ENCODE peak calls at places on chromosomes 4 and X, in ten cellular contexts. One of them, this sample, is unnamed.
A peak's percentile ranks its signal among the peaks of the same experiment; 100 is the strongest.

GRCh38 chr4:3041192-3042142 is 32.9 kb downstream of the HTT-AS start:
- DNase-seq in activated gamma-delta T cell treated with anti-CD3 and anti-CD28 coated beads, Interleukin-2, amount 50 U/mL, for 16 hours: peak; percentile 6
- DNase-seq in esophagus squamous epithelium: no peak
- DNase-seq in activated CD4-positive, CD25-positive, alpha-beta regulatory T cell treated with anti-CD3 and anti-CD28 coated beads, Interleukin-2, amount 50 U/mL, for 16 hours: no peak
- DNase-seq in T follicular helper cell: no peak
- DNase-seq in MCF 10A: no peak
- DNase-seq in amniotic stem cell: no peak
- DNase-seq in AG09319: no peak
- DNase-seq in D341Med: no peak
- DNase-seq in islet precursor cell: peak; percentile 79
- DNase-seq in this sample: no peak

GRCh38 chrX:13761606-13762005 is 27.1 kb downstream of the OFD1 start:
- DNase-seq in activated CD4-positive, CD25-positive, alpha-beta regulatory T cell treated with anti-CD3 and anti-CD28 coated beads, Interleukin-2, amount 50 U/mL, for 16 hours: no peak
- DNase-seq in esophagus squamous epithelium: no peak
- DNase-seq in activated gamma-delta T cell treated with anti-CD3 and anti-CD28 coated beads, Interleukin-2, amount 50 U/mL, for 16 hours: no peak
- DNase-seq in D341Med: no peak
- DNase-seq in T follicular helper cell: no peak
- DNase-seq in AG09319: peak; percentile 5
- DNase-seq in amniotic stem cell: no peak
- DNase-seq in MCF 10A: no peak
- DNase-seq in islet precursor cell: no peak
- DNase-seq in this sample: peak; percentile 4

GRCh38 chrX:150503898-150504219 is 64.6 kb upstream of the MTM1 start:
- DNase-seq in activated CD4-positive, CD25-positive, alpha-beta regulatory T cell treated with anti-CD3 and anti-CD28 coated beads, Interleukin-2, amount 50 U/mL, for 16 hours: no peak
- DNase-seq in esophagus squamous epithelium: no peak
- DNase-seq in MCF 10A: peak; percentile 44
- DNase-seq in D341Med: no peak
- DNase-seq in T follicular helper cell: no peak
- DNase-seq in islet precursor cell: no peak
- DNase-seq in activated gamma-delta T cell treated with anti-CD3 and anti-CD28 coated beads, Interleukin-2, amount 50 U/mL, for 16 hours: no peak
- DNase-seq in amniotic stem cell: no peak
- DNase-seq in AG09319: no peak
- DNase-seq in this sample: no peak

GRCh38 chr4:54473077-54473545 is 184.6 kb upstream of the KIT start:
- DNase-seq in amniotic stem cell: no peak
- DNase-seq in esophagus squamous epithelium: no peak
- DNase-seq in activated CD4-positive, CD25-positive, alpha-beta regulatory T cell treated with anti-CD3 and anti-CD28 coated beads, Interleukin-2, amount 50 U/mL, for 16 hours: no peak
- DNase-seq in MCF 10A: peak; percentile 27
- DNase-seq in AG09319: peak; percentile 51
- DNase-seq in T follicular helper cell: no peak
- DNase-seq in D341Med: no peak
- DNase-seq in islet precursor cell: no peak
- DNase-seq in activated gamma-delta T cell treated with anti-CD3 and anti-CD28 coated beads, Interleukin-2, amount 50 U/mL, for 16 hours: no peak
- DNase-seq in this sample: no peak

GRCh38 chr4:7223566-7223965 is 31.2 kb downstream of the SORCS2 start:
- DNase-seq in AG09319: no peak
- DNase-seq in activated gamma-delta T cell treated with anti-CD3 and anti-CD28 coated beads, Interleukin-2, amount 50 U/mL, for 16 hours: no peak
- DNase-seq in T follicular helper cell: no peak
- DNase-seq in amniotic stem cell: no peak
- DNase-seq in D341Med: no peak
- DNase-seq in esophagus squamous epithelium: no peak
- DNase-seq in MCF 10A: no peak
- DNase-seq in islet precursor cell: no peak
- DNase-seq in activated CD4-positive, CD25-positive, alpha-beta regulatory T cell treated with anti-CD3 and anti-CD28 coated beads, Interleukin-2, amount 50 U/mL, for 16 hours: no peak
- DNase-seq in this sample: no peak

GRCh38 chr4:118770741-118771187 is 65.2 kb downstream of the SEC24D start:
- DNase-seq in activated CD4-positive, CD25-positive, alpha-beta regulatory T cell treated with anti-CD3 and anti-CD28 coated beads, Interleukin-2, amount 50 U/mL, for 16 hours: no peak
- DNase-seq in T follicular helper cell: no peak
- DNase-seq in AG09319: no peak
- DNase-seq in activated gamma-delta T cell treated with anti-CD3 and anti-CD28 coated beads, Interleukin-2, amount 50 U/mL, for 16 hours: no peak
- DNase-seq in D341Med: no peak
- DNase-seq in amniotic stem cell: no peak
- DNase-seq in esophagus squamous epithelium: no peak
- DNase-seq in islet precursor cell: no peak
- DNase-seq in MCF 10A: no peak
- DNase-seq in this sample: no peak

GRCh38 chrX:54246866-54247265 is 63.8 kb upstream of the FAM120C start:
- DNase-seq in activated CD4-positive, CD25-positive, alpha-beta regulatory T cell treated with anti-CD3 and anti-CD28 coated beads, Interleukin-2, amount 50 U/mL, for 16 hours: no peak
- DNase-seq in islet precursor cell: no peak
- DNase-seq in MCF 10A: no peak
- DNase-seq in AG09319: no peak
- DNase-seq in activated gamma-delta T cell treated with anti-CD3 and anti-CD28 coated beads, Interleukin-2, amount 50 U/mL, for 16 hours: no peak
- DNase-seq in esophagus squamous epithelium: no peak
- DNase-seq in T follicular helper cell: no peak
- DNase-seq in D341Med: no peak
- DNase-seq in amniotic stem cell: no peak
- DNase-seq in this sample: no peak

GRCh38 chr4:174461438-174462106 is 60.7 kb downstream of the HPGD start:
- DNase-seq in MCF 10A: peak; percentile 26
- DNase-seq in activated gamma-delta T cell treated with anti-CD3 and anti-CD28 coated beads, Interleukin-2, amount 50 U/mL, for 16 hours: no peak
- DNase-seq in esophagus squamous epithelium: no peak
- DNase-seq in islet precursor cell: no peak
- DNase-seq in T follicular helper cell: no peak
- DNase-seq in activated CD4-positive, CD25-positive, alpha-beta regulatory T cell treated with anti-CD3 and anti-CD28 coated beads, Interleukin-2, amount 50 U/mL, for 16 hours: no peak
- DNase-seq in D341Med: no peak
- DNase-seq in AG09319: no peak
- DNase-seq in amniotic stem cell: no peak
- DNase-seq in this sample: no peak

GRCh38 chr4:169807934-169808333 is 50.2 kb upstream of the HPF1 start:
- DNase-seq in MCF 10A: no peak
- DNase-seq in AG09319: no peak
- DNase-seq in amniotic stem cell: no peak
- DNase-seq in T follicular helper cell: no peak
- DNase-seq in activated CD4-positive, CD25-positive, alpha-beta regulatory T cell treated with anti-CD3 and anti-CD28 coated beads, Interleukin-2, amount 50 U/mL, for 16 hours: no peak
- DNase-seq in islet precursor cell: no peak
- DNase-seq in activated gamma-delta T cell treated with anti-CD3 and anti-CD28 coated beads, Interleukin-2, amount 50 U/mL, for 16 hours: no peak
- DNase-seq in esophagus squamous epithelium: no peak
- DNase-seq in D341Med: no peak
- DNase-seq in this sample: no peak

GRCh38 chr4:6471303-6472007 is 959 bp downstream of the PPP2R2C start:
- DNase-seq in amniotic stem cell: no peak
- DNase-seq in activated CD4-positive, CD25-positive, alpha-beta regulatory T cell treated with anti-CD3 and anti-CD28 coated beads, Interleukin-2, amount 50 U/mL, for 16 hours: no peak
- DNase-seq in islet precursor cell: peak; percentile 48
- DNase-seq in activated gamma-delta T cell treated with anti-CD3 and anti-CD28 coated beads, Interleukin-2, amount 50 U/mL, for 16 hours: no peak
- DNase-seq in T follicular helper cell: no peak
- DNase-seq in MCF 10A: no peak
- DNase-seq in AG09319: no peak
- DNase-seq in D341Med: peak; percentile 49
- DNase-seq in esophagus squamous epithelium: no peak
- DNase-seq in this sample: no peak

GRCh38 chrX:15269618-15270521 is at the start of gene ASB9:
- DNase-seq in AG09319: no peak
- DNase-seq in D341Med: no peak
- DNase-seq in MCF 10A: peak; percentile 96
- DNase-seq in amniotic stem cell: peak; percentile 7
- DNase-seq in esophagus squamous epithelium: no peak
- DNase-seq in islet precursor cell: peak; percentile 84
- DNase-seq in T follicular helper cell: no peak
- DNase-seq in activated CD4-positive, CD25-positive, alpha-beta regulatory T cell treated with anti-CD3 and anti-CD28 coated beads, Interleukin-2, amount 50 U/mL, for 16 hours: no peak
- DNase-seq in activated gamma-delta T cell treated with anti-CD3 and anti-CD28 coated beads, Interleukin-2, amount 50 U/mL, for 16 hours: no peak
- DNase-seq in this sample: no peak

GRCh38 chrX:24619647-24620046 is 27.5 kb downstream of the PCYT1B start:
- DNase-seq in esophagus squamous epithelium: no peak
- DNase-seq in islet precursor cell: peak; percentile 65
- DNase-seq in activated gamma-delta T cell treated with anti-CD3 and anti-CD28 coated beads, Interleukin-2, amount 50 U/mL, for 16 hours: no peak
- DNase-seq in MCF 10A: peak; percentile 60
- DNase-seq in activated CD4-positive, CD25-positive, alpha-beta regulatory T cell treated with anti-CD3 and anti-CD28 coated beads, Interleukin-2, amount 50 U/mL, for 16 hours: no peak
- DNase-seq in D341Med: peak; percentile 21
- DNase-seq in AG09319: no peak
- DNase-seq in amniotic stem cell: no peak
- DNase-seq in T follicular helper cell: no peak
- DNase-seq in this sample: no peak

GRCh38 chr4:188423039-188423438 is 283.8 kb downstream of the TRIML1 start:
- DNase-seq in activated CD4-positive, CD25-positive, alpha-beta regulatory T cell treated with anti-CD3 and anti-CD28 coated beads, Interleukin-2, amount 50 U/mL, for 16 hours: no peak
- DNase-seq in AG09319: no peak
- DNase-seq in MCF 10A: peak; percentile 22
- DNase-seq in T follicular helper cell: no peak
- DNase-seq in esophagus squamous epithelium: no peak
- DNase-seq in D341Med: no peak
- DNase-seq in islet precursor cell: no peak
- DNase-seq in activated gamma-delta T cell treated with anti-CD3 and anti-CD28 coated beads, Interleukin-2, amount 50 U/mL, for 16 hours: no peak
- DNase-seq in amniotic stem cell: no peak
- DNase-seq in this sample: no peak

GRCh38 chrX:139949703-139950102 is 15.6 kb downstream of the CXorf66 start:
- DNase-seq in esophagus squamous epithelium: no peak
- DNase-seq in islet precursor cell: no peak
- DNase-seq in activated CD4-positive, CD25-positive, alpha-beta regulatory T cell treated with anti-CD3 and anti-CD28 coated beads, Interleukin-2, amount 50 U/mL, for 16 hours: no peak
- DNase-seq in activated gamma-delta T cell treated with anti-CD3 and anti-CD28 coated beads, Interleukin-2, amount 50 U/mL, for 16 hours: no peak
- DNase-seq in amniotic stem cell: no peak
- DNase-seq in D341Med: no peak
- DNase-seq in MCF 10A: no peak
- DNase-seq in AG09319: no peak
- DNase-seq in T follicular helper cell: no peak
- DNase-seq in this sample: no peak

GRCh38 chrX:65690057-65690855 is 22.8 kb downstream of the MSN start:
- DNase-seq in amniotic stem cell: no peak
- DNase-seq in T follicular helper cell: no peak
- DNase-seq in activated CD4-positive, CD25-positive, alpha-beta regulatory T cell treated with anti-CD3 and anti-CD28 coated beads, Interleukin-2, amount 50 U/mL, for 16 hours: no peak
- DNase-seq in D341Med: no peak
- DNase-seq in islet precursor cell: no peak
- DNase-seq in activated gamma-delta T cell treated with anti-CD3 and anti-CD28 coated beads, Interleukin-2, amount 50 U/mL, for 16 hours: no peak
- DNase-seq in esophagus squamous epithelium: no peak
- DNase-seq in AG09319: no peak
- DNase-seq in MCF 10A: no peak
- DNase-seq in this sample: no peak

GRCh38 chr4:47049347-47049746 is 18.0 kb downstream of the GABRB1 start:
- DNase-seq in MCF 10A: no peak
- DNase-seq in D341Med: no peak
- DNase-seq in activated gamma-delta T cell treated with anti-CD3 and anti-CD28 coated beads, Interleukin-2, amount 50 U/mL, for 16 hours: no peak
- DNase-seq in T follicular helper cell: no peak
- DNase-seq in islet precursor cell: no peak
- DNase-seq in esophagus squamous epithelium: no peak
- DNase-seq in amniotic stem cell: no peak
- DNase-seq in activated CD4-positive, CD25-positive, alpha-beta regulatory T cell treated with anti-CD3 and anti-CD28 coated beads, Interleukin-2, amount 50 U/mL, for 16 hours: no peak
- DNase-seq in AG09319: no peak
- DNase-seq in this sample: no peak

GRCh38 chr4:41290486-41290885 is 33.8 kb downstream of the UCHL1 start:
- DNase-seq in T follicular helper cell: no peak
- DNase-seq in AG09319: no peak
- DNase-seq in islet precursor cell: no peak
- DNase-seq in activated CD4-positive, CD25-positive, alpha-beta regulatory T cell treated with anti-CD3 and anti-CD28 coated beads, Interleukin-2, amount 50 U/mL, for 16 hours: no peak
- DNase-seq in amniotic stem cell: no peak
- DNase-seq in MCF 10A: no peak
- DNase-seq in D341Med: no peak
- DNase-seq in esophagus squamous epithelium: no peak
- DNase-seq in activated gamma-delta T cell treated with anti-CD3 and anti-CD28 coated beads, Interleukin-2, amount 50 U/mL, for 16 hours: no peak
- DNase-seq in this sample: no peak

GRCh38 chr4:56755901-56756300 is 65.6 kb downstream of the SPINK2 start:
- DNase-seq in activated CD4-positive, CD25-positive, alpha-beta regulatory T cell treated with anti-CD3 and anti-CD28 coated beads, Interleukin-2, amount 50 U/mL, for 16 hours: no peak
- DNase-seq in AG09319: no peak
- DNase-seq in MCF 10A: peak; percentile 72
- DNase-seq in amniotic stem cell: no peak
- DNase-seq in activated gamma-delta T cell treated with anti-CD3 and anti-CD28 coated beads, Interleukin-2, amount 50 U/mL, for 16 hours: no peak
- DNase-seq in islet precursor cell: no peak
- DNase-seq in T follicular helper cell: no peak
- DNase-seq in D341Med: no peak
- DNase-seq in esophagus squamous epithelium: no peak
- DNase-seq in this sample: no peak

GRCh38 chr4:113057891-113058290 is 8.4 kb downstream of the ANK2 start:
- DNase-seq in esophagus squamous epithelium: no peak
- DNase-seq in amniotic stem cell: no peak
- DNase-seq in T follicular helper cell: no peak
- DNase-seq in AG09319: no peak
- DNase-seq in activated CD4-positive, CD25-positive, alpha-beta regulatory T cell treated with anti-CD3 and anti-CD28 coated beads, Interleukin-2, amount 50 U/mL, for 16 hours: no peak
- DNase-seq in activated gamma-delta T cell treated with anti-CD3 and anti-CD28 coated beads, Interleukin-2, amount 50 U/mL, for 16 hours: no peak
- DNase-seq in islet precursor cell: peak; percentile 54
- DNase-seq in MCF 10A: peak; percentile 51
- DNase-seq in D341Med: no peak
- DNase-seq in this sample: no peak

GRCh38 chr4:184170996-184171395 is 46.7 kb downstream of the ENPP6 start:
- DNase-seq in esophagus squamous epithelium: no peak
- DNase-seq in activated gamma-delta T cell treated with anti-CD3 and anti-CD28 coated beads, Interleukin-2, amount 50 U/mL, for 16 hours: no peak
- DNase-seq in MCF 10A: peak; percentile 34
- DNase-seq in islet precursor cell: peak; percentile 94
- DNase-seq in D341Med: no peak
- DNase-seq in activated CD4-positive, CD25-positive, alpha-beta regulatory T cell treated with anti-CD3 and anti-CD28 coated beads, Interleukin-2, amount 50 U/mL, for 16 hours: no peak
- DNase-seq in T follicular helper cell: no peak
- DNase-seq in amniotic stem cell: no peak
- DNase-seq in AG09319: no peak
- DNase-seq in this sample: no peak

GRCh38 chr4:10164877-10165283 is 48.3 kb upstream of the WDR1 start:
- DNase-seq in amniotic stem cell: peak; percentile 7
- DNase-seq in T follicular helper cell: no peak
- DNase-seq in D341Med: peak; percentile 55
- DNase-seq in activated gamma-delta T cell treated with anti-CD3 and anti-CD28 coated beads, Interleukin-2, amount 50 U/mL, for 16 hours: no peak
- DNase-seq in MCF 10A: peak; percentile 63
- DNase-seq in esophagus squamous epithelium: no peak
- DNase-seq in AG09319: no peak
- DNase-seq in islet precursor cell: peak; percentile 73
- DNase-seq in activated CD4-positive, CD25-positive, alpha-beta regulatory T cell treated with anti-CD3 and anti-CD28 coated beads, Interleukin-2, amount 50 U/mL, for 16 hours: no peak
- DNase-seq in this sample: no peak

GRCh38 chr4:57078685-57079521 is 31.3 kb downstream of the IGFBP7 start:
- DNase-seq in activated CD4-positive, CD25-positive, alpha-beta regulatory T cell treated with anti-CD3 and anti-CD28 coated beads, Interleukin-2, amount 50 U/mL, for 16 hours: no peak
- DNase-seq in MCF 10A: peak; percentile 95
- DNase-seq in esophagus squamous epithelium: no peak
- DNase-seq in AG09319: no peak
- DNase-seq in T follicular helper cell: no peak
- DNase-seq in D341Med: no peak
- DNase-seq in activated gamma-delta T cell treated with anti-CD3 and anti-CD28 coated beads, Interleukin-2, amount 50 U/mL, for 16 hours: no peak
- DNase-seq in amniotic stem cell: no peak
- DNase-seq in islet precursor cell: peak; percentile 93
- DNase-seq in this sample: no peak

GRCh38 chr4:41418444-41418843 is 119.5 kb upstream of the LIMCH1 start:
- DNase-seq in activated gamma-delta T cell treated with anti-CD3 and anti-CD28 coated beads, Interleukin-2, amount 50 U/mL, for 16 hours: no peak
- DNase-seq in esophagus squamous epithelium: no peak
- DNase-seq in islet precursor cell: peak; percentile 94
- DNase-seq in AG09319: peak; percentile 12
- DNase-seq in MCF 10A: no peak
- DNase-seq in activated CD4-positive, CD25-positive, alpha-beta regulatory T cell treated with anti-CD3 and anti-CD28 coated beads, Interleukin-2, amount 50 U/mL, for 16 hours: no peak
- DNase-seq in T follicular helper cell: no peak
- DNase-seq in amniotic stem cell: no peak
- DNase-seq in D341Med: no peak
- DNase-seq in this sample: no peak

GRCh38 chr4:44002368-44002767 is 446.2 kb downstream of the KCTD8 start:
- DNase-seq in D341Med: no peak
- DNase-seq in activated gamma-delta T cell treated with anti-CD3 and anti-CD28 coated beads, Interleukin-2, amount 50 U/mL, for 16 hours: no peak
- DNase-seq in activated CD4-positive, CD25-positive, alpha-beta regulatory T cell treated with anti-CD3 and anti-CD28 coated beads, Interleukin-2, amount 50 U/mL, for 16 hours: no peak
- DNase-seq in MCF 10A: no peak
- DNase-seq in islet precursor cell: no peak
- DNase-seq in T follicular helper cell: no peak
- DNase-seq in esophagus squamous epithelium: no peak
- DNase-seq in amniotic stem cell: no peak
- DNase-seq in AG09319: no peak
- DNase-seq in this sample: no peak

GRCh38 chr4:112647785-112648184 is 10.8 kb downstream of the LARP7 start:
- DNase-seq in activated gamma-delta T cell treated with anti-CD3 and anti-CD28 coated beads, Interleukin-2, amount 50 U/mL, for 16 hours: no peak
- DNase-seq in MCF 10A: no peak
- DNase-seq in esophagus squamous epithelium: no peak
- DNase-seq in T follicular helper cell: no peak
- DNase-seq in D341Med: no peak
- DNase-seq in AG09319: no peak
- DNase-seq in islet precursor cell: no peak
- DNase-seq in activated CD4-positive, CD25-positive, alpha-beta regulatory T cell treated with anti-CD3 and anti-CD28 coated beads, Interleukin-2, amount 50 U/mL, for 16 hours: no peak
- DNase-seq in amniotic stem cell: no peak
- DNase-seq in this sample: no peak

GRCh38 chrX:14356401-14356800 is 172.9 kb upstream of the GLRA2 start:
- DNase-seq in activated gamma-delta T cell treated with anti-CD3 and anti-CD28 coated beads, Interleukin-2, amount 50 U/mL, for 16 hours: no peak
- DNase-seq in amniotic stem cell: no peak
- DNase-seq in D341Med: no peak
- DNase-seq in esophagus squamous epithelium: no peak
- DNase-seq in T follicular helper cell: no peak
- DNase-seq in AG09319: no peak
- DNase-seq in islet precursor cell: no peak
- DNase-seq in activated CD4-positive, CD25-positive, alpha-beta regulatory T cell treated with anti-CD3 and anti-CD28 coated beads, Interleukin-2, amount 50 U/mL, for 16 hours: no peak
- DNase-seq in MCF 10A: peak; percentile 19
- DNase-seq in this sample: no peak

This sample was measured in SIG-M5.